ENCODE peak calls at places on chromosomes 6 and 20, in ten cellular contexts. S is caudate nucleus; W is fibroblast of mammary gland; V is mesenchymal stem cell; Q is stimulated activated CD8-positive, alpha-beta memory T cell treated with anti-CD3 and anti-CD28 coated beads, Interleukin-15, amount 100 ng/mL, for 24 hours; C is non-pigmented ciliary epithelial cell; P is psoas muscle; Y is mesothelial cell of epicardium; N is left colon; T is ovary. X is an unnamed sample.

GRCh38 chr6:166237611-166238010 is 70.0 kb upstream of the TBXT start:
- DNase-seq in T (no peak), C (no peak), S (no peak), P (no peak), N (no peak), V (no peak), Y (no peak), Q (no peak), W (peak; percentile 30), X (no peak)

GRCh38 chr6:37051138-37052026 is 45.9 kb downstream of the FGD2 start:
- DNase-seq in Y (peak; percentile 93), C (no peak), P (peak; percentile 95), Q (peak; percentile 67), S (peak; percentile 88), V (peak; percentile 79), T (peak; percentile 92), N (peak; percentile 96), W (peak; percentile 66), X (peak; percentile 93)

GRCh38 chr20:51373713-51374481 is 168.6 kb downstream of the NFATC2 start:
- DNase-seq in C (no peak), Y (no peak), N (no peak), W (no peak), Q (no peak), T (no peak), V (no peak), S (no peak), P (no peak), X (no peak)

GRCh38 chr20:32468313-32468640 is 110.1 kb downstream of the ASXL1 start:
- DNase-seq in C (no peak), W (no peak), Y (no peak), S (no peak), T (no peak), N (no peak), P (no peak), V (no peak), Q (no peak), X (no peak)

GRCh38 chr6:52672422-52673025 is 1.6 kb downstream of the TMEM14A start:
- DNase-seq in N (no peak), Y (no peak), V (no peak), C (no peak), P (no peak), S (no peak), T (no peak), Q (no peak), W (peak; percentile 52), X (no peak)

GRCh38 chr6:52389626-52390360 is 27.8 kb downstream of the PAQR8 start:
- DNase-seq in N (peak; percentile 81), V (peak; percentile 72), T (no peak), Y (no peak), Q (no peak), W (peak; percentile 42), P (peak; percentile 56), C (no peak), S (no peak), X (no peak)

GRCh38 chr6:151917531-151918329 is 110.2 kb downstream of the ESR1 start:
- DNase-seq in Q (no peak), T (no peak), P (no peak), Y (no peak), N (no peak), S (no peak), V (no peak), W (peak; percentile 29), C (no peak), X (no peak)

GRCh38 chr6:72975346-72975745 is 249.9 kb downstream of the KHDC1L start:
- DNase-seq in Q (no peak), Y (no peak), C (no peak), S (no peak), W (no peak), N (no peak), V (no peak), P (no peak), T (no peak), X (no peak)

GRCh38 chr6:43746071-43746470 is 23.9 kb upstream of the VEGFA start:
- DNase-seq in Q (no peak), W (no peak), S (no peak), Y (no peak), C (no peak), N (no peak), P (no peak), T (no peak), V (no peak), X (no peak)

GRCh38 chr20:48606117-48606840 is 221.5 kb downstream of the PREX1 start:
- DNase-seq in W (no peak), V (no peak), Q (no peak), S (no peak), C (no peak), N (no peak), Y (no peak), T (peak; percentile 2), P (peak; percentile 11), X (no peak)

GRCh38 chr6:13089296-13089994 is 238.9 kb downstream of the TBC1D7 start:
- DNase-seq in V (no peak), S (no peak), P (no peak), Q (no peak), C (no peak), W (peak; percentile 68), T (no peak), Y (no peak), N (no peak), X (no peak)

GRCh38 chr6:16436550-16436949 is 198.2 kb downstream of the GMPR start:
- DNase-seq in T (no peak), Q (no peak), C (no peak), Y (no peak), S (no peak), P (no peak), V (no peak), W (no peak), N (no peak), X (no peak)

GRCh38 chr6:40714576-40715500 is 127.7 kb upstream of the LRFN2 start:
- DNase-seq in C (no peak), S (no peak), V (no peak), W (no peak), P (no peak), N (peak; percentile 42), T (no peak), Q (no peak), Y (no peak), X (no peak)

GRCh38 chr6:132209351-132209750 is 191.9 kb downstream of the MOXD1 start:
- DNase-seq in N (no peak), C (no peak), T (no peak), V (no peak), S (no peak), P (no peak), W (no peak), Y (no peak), Q (no peak), X (no peak)

GRCh38 chr6:40387871-40388264 is 199.3 kb downstream of the LRFN2 start:
- DNase-seq in V (no peak), T (no peak), Q (no peak), W (no peak), S (no peak), Y (peak; percentile 11), P (no peak), C (no peak), N (no peak), X (no peak)

GRCh38 chr6:100376103-100376502 is 88.6 kb downstream of the SIM1 start:
- DNase-seq in V (no peak), Q (no peak), P (no peak), N (no peak), C (no peak), Y (no peak), T (no peak), W (no peak), S (no peak), X (no peak)

GRCh38 chr6:144248470-144249301 is 36.4 kb upstream of the UTRN start:
- DNase-seq in V (peak; percentile 89), C (peak; percentile 28), P (no peak), S (no peak), T (no peak), N (no peak), Y (no peak), Q (no peak), W (peak; percentile 87), X (no peak)

GRCh38 chr20:35269055-35269781 is 8.7 kb downstream of the MMP24OS start:
- DNase-seq in Q (no peak), C (no peak), P (peak; percentile 76), S (peak; percentile 21), Y (peak; percentile 79), W (peak; percentile 58), V (peak; percentile 73), N (peak; percentile 74), T (peak; percentile 58), X (peak; percentile 65)

GRCh38 chr6:120077489-120077888 is 727.9 kb upstream of the MAN1A1 start:
- DNase-seq in T (no peak), P (no peak), V (peak; percentile 13), W (peak; percentile 37), C (no peak), N (peak; percentile 6), S (no peak), Y (no peak), Q (no peak), X (no peak)

GRCh38 chr6:129099696-129100095 is 216.8 kb downstream of the LAMA2 start:
- DNase-seq in C (no peak), T (no peak), Y (no peak), V (no peak), W (no peak), N (no peak), S (no peak), P (no peak), Q (no peak), X (no peak)

GRCh38 chr6:81613606-81614005 is 138.9 kb downstream of the TENT5A start:
- DNase-seq in S (no peak), V (peak; percentile 88), C (peak; percentile 58), T (no peak), W (peak; percentile 79), N (no peak), P (no peak), Q (no peak), Y (no peak), X (no peak)

GRCh38 chr20:4820833-4821518 is 99.3 kb downstream of the PRND start:
- DNase-seq in S (peak; percentile 70), Y (no peak), C (no peak), V (peak; percentile 12), P (no peak), N (no peak), T (peak; percentile 58), Q (no peak), W (peak; percentile 85), X (no peak)

GRCh38 chr6:98463038-98463437 is 371.3 kb upstream of the POU3F2 start:
- DNase-seq in W (no peak), N (no peak), T (no peak), Y (no peak), C (no peak), V (no peak), S (no peak), P (no peak), Q (no peak), X (no peak)

GRCh38 chr6:36622901-36623546 is 28.9 kb downstream of the SRSF3 start:
- DNase-seq in V (no peak), Y (no peak), N (peak; percentile 5), C (no peak), T (no peak), W (no peak), S (no peak), Q (no peak), P (no peak), X (no peak)

GRCh38 chr6:111445786-111446395 is 37.1 kb downstream of the REV3L start:
- DNase-seq in W (no peak), P (no peak), Y (no peak), N (no peak), C (no peak), T (no peak), S (no peak), V (no peak), Q (no peak), X (no peak)

X was measured in upper lobe of left lung.